ENCODE peak calls at places on chromosomes 12 and 14, in ten cellular contexts. One of them, this sample, is unnamed.

GRCh38 chr14:95025218-95025617 is 132.1 kb downstream of the DICER1 start:
- DNase-seq in sigmoid colon: no peak
- DNase-seq in CD8-positive, alpha-beta T cell: no peak
- DNase-seq in stomach: no peak
- DNase-seq in ovary: no peak
- DNase-seq in HepG2: no peak
- DNase-seq in CD8-positive, alpha-beta memory T cell: no peak
- DNase-seq in trophoblast cell: no peak
- DNase-seq in psoas muscle: no peak
- DNase-seq in mesendoderm: no peak
- DNase-seq in this sample: no peak

GRCh38 chr14:37179896-37180502 is 7.6 kb upstream of the SLC25A21 start:
- DNase-seq in sigmoid colon: no peak
- DNase-seq in CD8-positive, alpha-beta T cell: no peak
- DNase-seq in stomach: no peak
- DNase-seq in ovary: no peak
- DNase-seq in HepG2: no peak
- DNase-seq in CD8-positive, alpha-beta memory T cell: no peak
- DNase-seq in trophoblast cell: no peak
- DNase-seq in psoas muscle: no peak
- DNase-seq in mesendoderm: no peak
- DNase-seq in this sample: no peak

GRCh38 chr12:111685322-111685810 is 390 bp downstream of the BRAP start:
- DNase-seq in sigmoid colon: no peak
- DNase-seq in CD8-positive, alpha-beta T cell: peak; percentile 10
- DNase-seq in stomach: no peak
- DNase-seq in ovary: no peak
- DNase-seq in HepG2: peak; percentile 12
- DNase-seq in CD8-positive, alpha-beta memory T cell: no peak
- DNase-seq in trophoblast cell: no peak
- DNase-seq in psoas muscle: no peak
- DNase-seq in mesendoderm: peak; percentile 68
- DNase-seq in this sample: no peak

GRCh38 chr14:82854851-82855250 is 1321.2 kb upstream of the SEL1L start:
- DNase-seq in sigmoid colon: no peak
- DNase-seq in CD8-positive, alpha-beta T cell: no peak
- DNase-seq in stomach: no peak
- DNase-seq in ovary: no peak
- DNase-seq in HepG2: no peak
- DNase-seq in CD8-positive, alpha-beta memory T cell: no peak
- DNase-seq in trophoblast cell: no peak
- DNase-seq in psoas muscle: no peak
- DNase-seq in mesendoderm: peak; percentile 48
- DNase-seq in this sample: no peak

GRCh38 chr14:38389666-38390065 is 133.8 kb upstream of the CLEC14A start:
- DNase-seq in sigmoid colon: no peak
- DNase-seq in CD8-positive, alpha-beta T cell: no peak
- DNase-seq in stomach: no peak
- DNase-seq in ovary: no peak
- DNase-seq in HepG2: no peak
- DNase-seq in CD8-positive, alpha-beta memory T cell: no peak
- DNase-seq in trophoblast cell: no peak
- DNase-seq in psoas muscle: no peak
- DNase-seq in mesendoderm: no peak
- DNase-seq in this sample: no peak

GRCh38 chr12:124613151-124613585 is 45.8 kb upstream of the NCOR2 start:
- DNase-seq in sigmoid colon: no peak
- DNase-seq in CD8-positive, alpha-beta T cell: no peak
- DNase-seq in stomach: peak; percentile 48
- DNase-seq in ovary: no peak
- DNase-seq in HepG2: no peak
- DNase-seq in CD8-positive, alpha-beta memory T cell: no peak
- DNase-seq in trophoblast cell: no peak
- DNase-seq in psoas muscle: no peak
- DNase-seq in mesendoderm: no peak
- DNase-seq in this sample: no peak

GRCh38 chr12:18383203-18383602 is 121.9 kb downstream of the PIK3C2G start:
- DNase-seq in sigmoid colon: no peak
- DNase-seq in CD8-positive, alpha-beta T cell: no peak
- DNase-seq in stomach: no peak
- DNase-seq in ovary: no peak
- DNase-seq in HepG2: peak; percentile 67
- DNase-seq in CD8-positive, alpha-beta memory T cell: no peak
- DNase-seq in trophoblast cell: peak; percentile 83
- DNase-seq in psoas muscle: no peak
- DNase-seq in mesendoderm: peak; percentile 65
- DNase-seq in this sample: no peak

GRCh38 chr12:2306686-2307249 is 254.0 kb downstream of the CACNA1C start:
- DNase-seq in sigmoid colon: no peak
- DNase-seq in CD8-positive, alpha-beta T cell: no peak
- DNase-seq in stomach: no peak
- DNase-seq in ovary: no peak
- DNase-seq in HepG2: no peak
- DNase-seq in CD8-positive, alpha-beta memory T cell: no peak
- DNase-seq in trophoblast cell: no peak
- DNase-seq in psoas muscle: no peak
- DNase-seq in mesendoderm: peak; percentile 66
- DNase-seq in this sample: no peak

GRCh38 chr12:118617922-118618450 is 241.6 kb downstream of the SUDS3 start:
- DNase-seq in sigmoid colon: no peak
- DNase-seq in CD8-positive, alpha-beta T cell: no peak
- DNase-seq in stomach: no peak
- DNase-seq in ovary: no peak
- DNase-seq in HepG2: no peak
- DNase-seq in CD8-positive, alpha-beta memory T cell: no peak
- DNase-seq in trophoblast cell: no peak
- DNase-seq in psoas muscle: no peak
- DNase-seq in mesendoderm: no peak
- DNase-seq in this sample: no peak
- H3K27ac ChIP-seq in sigmoid colon: no peak overlapping the region
- H3K27ac ChIP-seq in CD8-positive, alpha-beta T cell: no peak overlapping the region
- H3K27ac ChIP-seq in stomach: no peak overlapping the region
- H3K27ac ChIP-seq in ovary: no peak overlapping the region
- H3K27ac ChIP-seq in HepG2: no peak overlapping the region
- H3K27ac ChIP-seq in CD8-positive, alpha-beta memory T cell: no peak overlapping the region
- H3K27ac ChIP-seq in trophoblast cell: no peak overlapping the region
- H3K27ac ChIP-seq in psoas muscle: no peak overlapping the region
- H3K27ac ChIP-seq in mesendoderm: no peak overlapping the region
- H3K27ac ChIP-seq in this sample: no peak overlapping the region

GRCh38 chr14:92321701-92322100 is 1.3 kb upstream of the SLC24A4 start:
- DNase-seq in sigmoid colon: no peak
- DNase-seq in CD8-positive, alpha-beta T cell: no peak
- DNase-seq in stomach: no peak
- DNase-seq in ovary: no peak
- DNase-seq in HepG2: no peak
- DNase-seq in CD8-positive, alpha-beta memory T cell: no peak
- DNase-seq in trophoblast cell: no peak
- DNase-seq in psoas muscle: no peak
- DNase-seq in mesendoderm: no peak
- DNase-seq in this sample: no peak
- H3K27me3 ChIP-seq in sigmoid colon: peaks cover 46% of the 10 kb centered on the region
- H3K27me3 ChIP-seq in CD8-positive, alpha-beta T cell: peaks cover 3% of the 10 kb centered on the region
- H3K27me3 ChIP-seq in stomach: peaks cover 80% of the 10 kb centered on the region
- H3K27me3 ChIP-seq in ovary: no peaks in the 10 kb centered on the region
- H3K27me3 ChIP-seq in HepG2: peaks cover 11% of the 10 kb centered on the region
- H3K27me3 ChIP-seq in CD8-positive, alpha-beta memory T cell: peaks cover 17% of the 10 kb centered on the region
- H3K27me3 ChIP-seq in trophoblast cell: peaks cover 35% of the 10 kb centered on the region
- H3K27me3 ChIP-seq in psoas muscle: no peaks in the 10 kb centered on the region
- H3K27me3 ChIP-seq in mesendoderm: peaks cover 40% of the 10 kb centered on the region
- H3K27me3 ChIP-seq in this sample: no peaks in the 10 kb centered on the region

GRCh38 chr12:132044661-132045412 is 95.1 kb downstream of the EP400 start:
- DNase-seq in sigmoid colon: no peak
- DNase-seq in CD8-positive, alpha-beta T cell: no peak
- DNase-seq in stomach: no peak
- DNase-seq in ovary: no peak
- DNase-seq in HepG2: no peak
- DNase-seq in CD8-positive, alpha-beta memory T cell: no peak
- DNase-seq in trophoblast cell: no peak
- DNase-seq in psoas muscle: no peak
- DNase-seq in mesendoderm: no peak
- DNase-seq in this sample: no peak
- H3K36me3 ChIP-seq in sigmoid colon: peaks cover 7% of the 10 kb centered on the region
- H3K36me3 ChIP-seq in CD8-positive, alpha-beta T cell: peaks cover 52% of the 10 kb centered on the region
- H3K36me3 ChIP-seq in stomach: peaks cover 95% of the 10 kb centered on the region
- H3K36me3 ChIP-seq in ovary: no peaks in the 10 kb centered on the region
- H3K36me3 ChIP-seq in HepG2: peaks cover 57% of the 10 kb centered on the region
- H3K36me3 ChIP-seq in CD8-positive, alpha-beta memory T cell: peaks cover 53% of the 10 kb centered on the region
- H3K36me3 ChIP-seq in trophoblast cell: peaks cover 40% of the 10 kb centered on the region
- H3K36me3 ChIP-seq in psoas muscle: no peaks in the 10 kb centered on the region
- H3K36me3 ChIP-seq in mesendoderm: peaks cover 12% of the 10 kb centered on the region
- H3K36me3 ChIP-seq in this sample: peaks cover 64% of the 10 kb centered on the region

GRCh38 chr12:50926415-50926814 is 25.9 kb upstream of the HIGD1C start:
- DNase-seq in sigmoid colon: no peak
- DNase-seq in CD8-positive, alpha-beta T cell: no peak
- DNase-seq in stomach: no peak
- DNase-seq in ovary: no peak
- DNase-seq in HepG2: no peak
- DNase-seq in CD8-positive, alpha-beta memory T cell: no peak
- DNase-seq in trophoblast cell: no peak
- DNase-seq in psoas muscle: no peak
- DNase-seq in mesendoderm: no peak
- DNase-seq in this sample: no peak
- H3K27ac ChIP-seq in sigmoid colon: peak overlapping the region; percentile 87
- H3K27ac ChIP-seq in CD8-positive, alpha-beta T cell: no peak overlapping the region
- H3K27ac ChIP-seq in stomach: no peak overlapping the region
- H3K27ac ChIP-seq in ovary: peak overlapping the region; percentile 18
- H3K27ac ChIP-seq in HepG2: peak overlapping the region; percentile 82
- H3K27ac ChIP-seq in CD8-positive, alpha-beta memory T cell: no peak overlapping the region
- H3K27ac ChIP-seq in trophoblast cell: no peak overlapping the region
- H3K27ac ChIP-seq in psoas muscle: peak overlapping the region; percentile 76
- H3K27ac ChIP-seq in mesendoderm: no peak overlapping the region
- H3K27ac ChIP-seq in this sample: no peak overlapping the region

GRCh38 chr12:132279184-132279889 is 50.1 kb downstream of the GALNT9 start:
- DNase-seq in sigmoid colon: peak; percentile 92
- DNase-seq in CD8-positive, alpha-beta T cell: no peak
- DNase-seq in stomach: peak; percentile 49
- DNase-seq in ovary: no peak
- DNase-seq in HepG2: peak; percentile 81
- DNase-seq in CD8-positive, alpha-beta memory T cell: peak; percentile 15
- DNase-seq in trophoblast cell: no peak
- DNase-seq in psoas muscle: no peak
- DNase-seq in mesendoderm: peak; percentile 27
- DNase-seq in this sample: no peak
- H3K27me3 ChIP-seq in sigmoid colon: peaks cover 59% of the 10 kb centered on the region
- H3K27me3 ChIP-seq in CD8-positive, alpha-beta T cell: no peaks in the 10 kb centered on the region
- H3K27me3 ChIP-seq in stomach: peaks cover 100% of the 10 kb centered on the region
- H3K27me3 ChIP-seq in ovary: no peaks in the 10 kb centered on the region
- H3K27me3 ChIP-seq in HepG2: peaks cover 15% of the 10 kb centered on the region
- H3K27me3 ChIP-seq in CD8-positive, alpha-beta memory T cell: peaks cover 14% of the 10 kb centered on the region
- H3K27me3 ChIP-seq in trophoblast cell: peaks cover 2% of the 10 kb centered on the region
- H3K27me3 ChIP-seq in psoas muscle: no peaks in the 10 kb centered on the region
- H3K27me3 ChIP-seq in mesendoderm: no peaks in the 10 kb centered on the region
- H3K27me3 ChIP-seq in this sample: no peaks in the 10 kb centered on the region